ENCODE peak calls at places on chromosomes 11 and 22, in five cellular contexts. U is lower lobe of right lung; Z is right cardiac atrium; C is transverse colon; R is CD4-positive, alpha-beta memory T cell. J is an unnamed sample.

GRCh38 chr11:112962854-112963367 is 1.7 kb downstream of the NCAM1 start:
- DNase-seq in U (peak; percentile 49), Z (peak; percentile 78), C (peak; percentile 44), R (no peak), J (peak; percentile 74)

GRCh38 chr22:20238567-20239062 is 29.5 kb downstream of the RTN4R start:
- DNase-seq in U (peak; percentile 76), Z (peak; percentile 50), C (peak; percentile 44), R (peak; percentile 50), J (peak; percentile 35)

GRCh38 chr22:38023045-38023444 is 34.2 kb upstream of the PICK1 start:
- DNase-seq in U (no peak), Z (no peak), C (no peak), R (no peak), J (no peak)

GRCh38 chr11:57376095-57376812 is 4.7 kb downstream of the PRG3 start:
- DNase-seq in U (no peak), Z (no peak), C (no peak), R (no peak), J (no peak)

GRCh38 chr11:46239801-46240061 is 37.7 kb upstream of the CREB3L1 start:
- DNase-seq in U (no peak), Z (no peak), C (no peak), R (no peak), J (no peak)

GRCh38 chr11:61955416-61956135 is 5.4 kb downstream of the BEST1 start:
- DNase-seq in U (peak; percentile 74), Z (peak; percentile 57), C (peak; percentile 46), R (peak; percentile 35), J (peak; percentile 45)

GRCh38 chr11:115244758-115245157 is 259.5 kb downstream of the CADM1 start:
- DNase-seq in U (no peak), Z (no peak), C (no peak), R (no peak), J (no peak)

GRCh38 chr11:71356904-71357303 is 91.3 kb downstream of the DHCR7 start:
- DNase-seq in U (no peak), Z (no peak), C (no peak), R (no peak), J (no peak)

GRCh38 chr11:116115801-116116200 is 611.6 kb upstream of the CADM1 start:
- DNase-seq in U (no peak), Z (no peak), C (no peak), R (no peak), J (no peak)

GRCh38 chr22:41449321-41449720 is 2.7 kb upstream of the TOB2 start:
- DNase-seq in U (no peak), Z (no peak), C (no peak), R (no peak), J (peak; percentile 20)

GRCh38 chr11:107591098-107591445 is at the start of gene ELMOD1:
- DNase-seq in U (peak; percentile 62), Z (peak; percentile 61), C (peak; percentile 19), R (peak; percentile 33), J (peak; percentile 84)

GRCh38 chr11:44727114-44727372 is 281 bp downstream of the TSPAN18 start:
- DNase-seq in U (no peak), Z (no peak), C (no peak), R (no peak), J (no peak)

GRCh38 chr11:64389851-64390250 is 30.9 kb downstream of the RPS6KA4 start:
- DNase-seq in U (no peak), Z (no peak), C (no peak), R (no peak), J (no peak)

GRCh38 chr11:57873196-57873911 is 111.8 kb downstream of the CTNND1 start:
- DNase-seq in U (no peak), Z (no peak), C (no peak), R (no peak), J (no peak)

GRCh38 chr22:32417906-32418305 is 5.9 kb upstream of the RTCB start:
- DNase-seq in U (no peak), Z (no peak), C (no peak), R (no peak), J (no peak)

GRCh38 chr22:24420977-24421343 is 6.4 kb upstream of the ADORA2A start:
- DNase-seq in U (peak; percentile 30), Z (no peak), C (no peak), R (no peak), J (no peak)

GRCh38 chr22:24421428-24421931 is 5.9 kb upstream of the ADORA2A start:
- DNase-seq in U (peak; percentile 32), Z (no peak), C (no peak), R (peak; percentile 44), J (no peak)

GRCh38 chr22:24419480-24419860 is 7.9 kb upstream of the ADORA2A start:
- DNase-seq in U (no peak), Z (no peak), C (no peak), R (no peak), J (no peak)

GRCh38 chr22:24418786-24419479 is 8.5 kb upstream of the ADORA2A start:
- DNase-seq in U (no peak), Z (no peak), C (no peak), R (no peak), J (no peak)

DNA sequence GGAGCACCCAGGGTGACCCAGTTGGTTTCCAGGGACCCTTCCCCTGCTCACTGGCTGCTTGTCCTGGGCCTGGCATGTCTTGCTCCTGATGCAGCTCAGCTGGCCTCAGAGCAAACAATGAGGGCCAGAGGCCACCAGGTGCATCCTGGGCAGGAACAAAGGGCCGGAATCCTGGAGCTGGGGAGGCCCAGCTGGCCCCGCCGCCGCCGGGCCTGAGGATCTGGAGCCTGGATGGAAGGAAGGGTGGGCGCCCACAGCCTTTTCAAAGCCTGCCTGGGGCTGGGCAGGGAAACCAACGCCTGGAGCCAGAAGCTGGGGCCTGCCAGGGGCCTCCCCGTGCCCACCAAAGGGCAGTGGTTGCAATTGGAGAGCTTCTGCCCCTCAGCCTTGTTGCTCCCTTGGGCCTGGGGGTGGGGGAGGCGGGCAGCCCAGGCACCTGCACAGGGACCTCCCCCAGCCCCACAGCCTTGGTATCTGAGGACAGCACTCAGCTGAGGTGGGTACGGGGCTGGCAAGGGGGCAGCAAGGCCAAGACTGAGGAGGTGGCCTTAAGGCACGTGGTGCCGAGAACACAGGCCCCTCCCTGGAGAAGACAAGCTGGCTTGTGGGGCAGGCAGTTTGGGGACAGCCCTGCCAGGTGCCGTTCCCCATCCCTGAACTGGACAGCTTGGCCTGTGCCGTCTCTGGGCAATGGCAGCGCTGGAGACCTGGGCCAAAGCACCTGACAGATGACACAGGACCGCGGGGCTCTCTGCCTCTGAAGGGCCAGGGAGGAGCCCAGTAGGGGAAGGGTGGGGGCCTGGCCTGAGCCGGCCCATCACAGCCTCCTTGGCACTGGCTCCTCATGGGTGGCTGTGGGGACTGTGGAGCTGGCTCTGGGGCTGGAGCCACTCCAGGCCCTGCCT is 7.1 kb upstream of the ADORA2A start:
- DNase-seq in U (no peak), Z (no peak), C (no peak), R (no peak), J (no peak)
- H3K4me1 ChIP-seq in U (peaks cover 43% of the 10 kb centered on the region), Z (peaks cover 6% of the 10 kb centered on the region), C (no peaks in the 10 kb centered on the region), R (peaks cover 8% of the 10 kb centered on the region), J (peaks cover 16% of the 10 kb centered on the region)

DNA sequence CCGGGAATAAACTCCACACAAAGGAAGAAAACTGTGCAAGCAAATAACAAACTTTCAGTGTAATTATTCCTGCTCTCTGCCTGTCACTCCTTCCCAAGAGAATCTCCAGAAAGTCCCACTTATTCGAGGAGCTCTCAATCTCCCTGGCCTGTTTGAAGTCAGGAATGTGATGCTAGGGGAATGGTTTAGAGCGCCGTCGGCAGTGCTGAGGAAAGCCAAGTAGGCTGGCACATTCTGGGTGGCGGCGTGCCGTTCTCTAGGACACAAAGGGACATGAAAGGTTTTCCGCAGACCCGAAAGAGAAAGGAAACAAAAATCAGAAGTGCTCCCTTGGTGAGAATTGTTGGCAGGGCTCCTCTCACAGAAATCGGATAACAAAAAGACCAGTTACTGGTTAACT is 81.9 kb downstream of the RCN1 start:
- DNase-seq in U (no peak), Z (no peak), C (no peak), R (no peak), J (no peak)
- H3K4me3 ChIP-seq in U (peak overlapping the region; percentile 46), Z (peak overlapping the region; percentile 34), C (no peak overlapping the region), R (no peak overlapping the region), J (peak overlapping the region; percentile 35)

GRCh38 chr11:13028322-13028721 is 19.2 kb downstream of the RASSF10 start:
- DNase-seq in U (no peak), Z (no peak), C (no peak), R (no peak), J (no peak)

GRCh38 chr11:13026722-13027121 is 17.6 kb downstream of the RASSF10 start:
- DNase-seq in U (no peak), Z (no peak), C (no peak), R (no peak), J (no peak)

GRCh38 chr11:13030857-13031256 is 21.7 kb downstream of the RASSF10 start:
- DNase-seq in U (peak; percentile 52), Z (peak; percentile 53), C (peak; percentile 61), R (no peak), J (peak; percentile 58)

GRCh38 chr11:13031349-13031748 is 22.2 kb downstream of the RASSF10 start:
- DNase-seq in U (no peak), Z (no peak), C (no peak), R (no peak), J (no peak)

GRCh38 chr11:13029872-13030271 is 20.8 kb downstream of the RASSF10 start:
- DNase-seq in U (no peak), Z (no peak), C (no peak), R (no peak), J (no peak)
- H3K27me3 ChIP-seq in U (no peaks in the 10 kb centered on the region), Z (no peaks in the 10 kb centered on the region), C (no peaks in the 10 kb centered on the region), R (no peaks in the 10 kb centered on the region), J (no peaks in the 10 kb centered on the region)

GRCh38 chr11:20161923-20162322 is 1.6 kb upstream of the DBX1 start:
- DNase-seq in U (no peak), Z (no peak), C (no peak), R (no peak), J (no peak)

GRCh38 chr11:20161230-20161918 is 1.1 kb upstream of the DBX1 start:
- DNase-seq in U (no peak), Z (no peak), C (no peak), R (no peak), J (no peak)

GRCh38 chr11:20162340-20162739 is 2.1 kb upstream of the DBX1 start:
- DNase-seq in U (no peak), Z (no peak), C (no peak), R (no peak), J (no peak)

GRCh38 chr11:20159680-20160381 is 444 bp downstream of the DBX1 start:
- DNase-seq in U (no peak), Z (no peak), C (no peak), R (no peak), J (no peak)

DNA sequence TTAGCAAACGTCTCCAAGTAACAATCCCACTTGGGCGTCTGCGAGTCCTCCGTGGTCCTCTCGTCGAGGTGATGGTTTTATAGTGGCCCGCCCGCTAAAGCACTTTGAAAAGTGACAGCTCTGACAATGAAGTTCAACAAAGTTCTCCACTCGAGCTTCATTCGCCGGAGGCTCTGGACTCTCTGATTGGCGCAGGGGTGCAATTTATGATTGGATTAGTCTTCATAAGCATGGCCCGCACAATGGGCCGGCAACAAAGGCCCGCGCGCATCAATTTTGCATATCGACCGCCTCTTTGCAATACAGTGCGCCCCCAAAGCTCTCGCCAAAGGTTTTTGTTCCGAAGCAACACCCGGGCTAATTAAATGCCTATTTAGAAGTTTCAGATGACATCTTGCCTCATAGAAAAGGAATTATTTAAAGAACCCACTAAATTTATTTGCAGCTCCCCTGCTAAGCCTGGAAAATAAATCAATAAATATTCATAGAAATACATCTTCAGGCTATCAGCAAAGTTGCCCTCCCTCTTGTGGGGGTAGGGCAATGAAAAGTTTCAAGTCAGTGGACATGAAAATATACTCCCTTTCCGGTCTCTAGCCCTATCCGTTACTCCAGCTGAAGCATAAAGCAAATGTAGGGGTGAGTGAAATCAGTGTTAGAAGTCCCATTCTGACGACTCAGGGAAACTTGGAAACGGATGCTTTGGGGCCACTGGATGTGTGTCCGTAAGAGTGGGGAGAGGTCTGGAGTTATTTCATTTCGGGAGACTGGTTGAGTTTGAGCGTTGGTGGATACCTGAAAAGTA is at the start of gene DBX1:
- DNase-seq in U (no peak), Z (no peak), C (no peak), R (no peak), J (no peak)
- H3K4me1 ChIP-seq in U (peaks cover 23% of the 10 kb centered on the region), Z (peaks cover 4% of the 10 kb centered on the region), C (peaks cover 7% of the 10 kb centered on the region), R (peaks cover 29% of the 10 kb centered on the region), J (no peaks in the 10 kb centered on the region)

GRCh38 chr11:134048028-134048427 is 20.8 kb upstream of the JAM3 start:
- DNase-seq in U (no peak), Z (no peak), C (no peak), R (no peak), J (no peak)
- H3K4me3 ChIP-seq in U (no peak overlapping the region), Z (no peak overlapping the region), C (no peak overlapping the region), R (no peak overlapping the region), J (peak overlapping the region; percentile 25)